ENCODE peak calls at places on chromosomes 11 and 22, in six cellular contexts. One of them, this sample, is unnamed.

GRCh38 chr22:25702571-25703167 is 39.3 kb upstream of the MYO18B start:
- DNase-seq in GM12878: peak; percentile 32
- DNase-seq in tibial nerve: no peak
- DNase-seq in stomach: no peak
- DNase-seq in HepG2: no peak
- DNase-seq in sigmoid colon: no peak
- DNase-seq in this sample: no peak

GRCh38 chr11:36376888-36377758 is 81.0 kb downstream of the PRR5L start:
- DNase-seq in HepG2: no peak
- DNase-seq in GM12878: no peak
- DNase-seq in stomach: peak; percentile 43
- DNase-seq in tibial nerve: no peak
- DNase-seq in sigmoid colon: peak; percentile 69
- DNase-seq in this sample: peak; percentile 78

GRCh38 chr22:22111267-22111751 is 128.7 kb upstream of the TOP3B start:
- DNase-seq in sigmoid colon: no peak
- DNase-seq in tibial nerve: no peak
- DNase-seq in GM12878: peak; percentile 86
- DNase-seq in HepG2: no peak
- DNase-seq in stomach: no peak
- DNase-seq in this sample: no peak

GRCh38 chr11:110971110-110971509 is 258.9 kb upstream of the ARHGAP20 start:
- DNase-seq in HepG2: no peak
- DNase-seq in stomach: no peak
- DNase-seq in sigmoid colon: no peak
- DNase-seq in GM12878: no peak
- DNase-seq in tibial nerve: no peak
- DNase-seq in this sample: no peak

GRCh38 chr11:125165664-125166346 is 1.3 kb downstream of the PKNOX2 start:
- DNase-seq in sigmoid colon: peak; percentile 65
- DNase-seq in tibial nerve: no peak
- DNase-seq in GM12878: no peak
- DNase-seq in stomach: no peak
- DNase-seq in HepG2: no peak
- DNase-seq in this sample: no peak

GRCh38 chr11:41714101-41714500 is 254.6 kb upstream of the LRRC4C start:
- DNase-seq in HepG2: no peak
- DNase-seq in stomach: no peak
- DNase-seq in sigmoid colon: no peak
- DNase-seq in tibial nerve: no peak
- DNase-seq in GM12878: no peak
- DNase-seq in this sample: no peak

GRCh38 chr11:68838572-68838964 is 3.1 kb downstream of the CPT1A start:
- DNase-seq in HepG2: peak; percentile 33
- DNase-seq in GM12878: no peak
- DNase-seq in stomach: no peak
- DNase-seq in tibial nerve: no peak
- DNase-seq in sigmoid colon: peak; percentile 88
- DNase-seq in this sample: no peak

GRCh38 chr22:26553056-26553752 is 36.7 kb downstream of the TPST2 start:
- DNase-seq in HepG2: no peak
- DNase-seq in stomach: no peak
- DNase-seq in GM12878: no peak
- DNase-seq in tibial nerve: no peak
- DNase-seq in sigmoid colon: no peak
- DNase-seq in this sample: no peak

GRCh38 chr22:37253164-37253660 is 9.1 kb upstream of the RAC2 start:
- DNase-seq in stomach: no peak
- DNase-seq in HepG2: no peak
- DNase-seq in tibial nerve: no peak
- DNase-seq in GM12878: no peak
- DNase-seq in sigmoid colon: no peak
- DNase-seq in this sample: no peak

GRCh38 chr11:34053161-34053686 is 1.7 kb downstream of the CAPRIN1 start:
- DNase-seq in HepG2: peak; percentile 67
- DNase-seq in tibial nerve: peak; percentile 28
- DNase-seq in GM12878: no peak
- DNase-seq in sigmoid colon: peak; percentile 86
- DNase-seq in stomach: peak; percentile 77
- DNase-seq in this sample: peak; percentile 83
- TF ChIP-seq POLR2A in HepG2: no peak
- TF ChIP-seq POLR2A in tibial nerve: no peak
- TF ChIP-seq POLR2A in GM12878: peak; percentile 89
- TF ChIP-seq POLR2A in sigmoid colon: no peak
- TF ChIP-seq POLR2A in stomach: no peak
- TF ChIP-seq POLR2A in this sample: peak; percentile 56

DNA sequence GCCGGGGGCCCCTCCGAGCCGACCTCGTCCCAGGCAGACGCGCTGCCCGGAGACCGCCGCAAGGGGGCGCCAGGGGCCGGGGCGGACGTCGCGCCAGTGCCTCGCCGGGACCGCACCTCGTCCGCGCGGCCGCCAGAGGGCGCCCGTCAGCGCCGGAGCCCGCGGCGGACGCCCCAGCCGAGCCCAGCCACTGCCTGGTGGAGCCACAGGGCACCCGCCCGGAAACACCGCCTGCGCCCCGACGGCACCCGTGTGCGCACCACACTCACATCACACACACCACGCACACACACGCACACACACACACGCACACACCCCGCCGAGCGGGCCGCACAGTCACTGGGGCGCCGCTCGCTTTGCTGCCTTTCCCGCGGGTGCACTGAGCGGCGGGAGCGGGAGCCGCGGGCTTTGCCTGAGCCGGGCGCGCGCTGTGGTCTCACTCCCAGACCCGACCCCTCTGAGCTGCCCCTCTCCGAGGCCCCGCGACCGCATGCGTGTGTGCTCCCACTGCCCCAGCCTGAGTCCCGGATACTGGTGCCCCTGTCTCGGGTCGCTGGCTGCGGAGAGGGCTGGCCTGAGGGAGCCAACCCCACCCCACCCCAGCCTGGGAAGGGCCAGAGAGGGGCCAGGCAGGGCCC is 449.3 kb downstream of the OPCML start:
- DNase-seq in tibial nerve: no peak
- DNase-seq in stomach: peak; percentile 77
- DNase-seq in GM12878: no peak
- DNase-seq in sigmoid colon: no peak
- DNase-seq in HepG2: peak; percentile 12
- DNase-seq in this sample: peak; percentile 64
- TF ChIP-seq EP300 in tibial nerve: no peak
- TF ChIP-seq EP300 in stomach: no peak
- TF ChIP-seq EP300 in GM12878: no peak
- TF ChIP-seq EP300 in sigmoid colon: no peak
- TF ChIP-seq EP300 in HepG2: no peak
- TF ChIP-seq EP300 in this sample: no peak

DNA sequence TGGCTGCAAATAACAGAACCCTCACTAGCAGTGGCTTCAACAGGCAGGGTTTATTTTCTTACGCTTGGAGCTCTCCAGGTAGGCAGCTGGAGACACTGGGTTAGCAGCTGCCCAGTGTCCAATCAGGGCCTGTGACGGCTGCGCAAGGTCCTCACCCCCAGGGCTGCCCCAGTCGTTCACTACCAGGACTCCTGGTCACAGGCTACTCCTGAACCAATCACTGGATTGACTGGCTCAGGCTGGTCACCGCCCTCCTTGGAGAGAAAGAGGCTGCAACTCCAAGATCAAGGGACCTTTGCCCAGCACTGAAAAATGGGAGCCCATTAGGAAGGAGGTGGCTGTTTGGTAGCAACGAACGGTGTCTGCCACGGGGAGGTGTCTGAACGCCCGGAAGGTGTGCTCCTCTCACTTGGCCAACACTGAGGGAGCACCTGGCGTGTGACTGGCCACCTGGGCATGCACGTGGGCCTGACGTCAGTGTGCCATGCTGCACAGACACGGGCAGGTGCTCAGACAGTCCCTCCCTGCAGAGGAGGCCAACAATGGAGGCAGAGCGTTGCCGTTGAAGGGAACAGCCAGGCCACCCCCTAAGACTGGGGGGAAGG is 5.1 kb downstream of the ARSA start:
- DNase-seq in GM12878: no peak
- DNase-seq in stomach: peak; percentile 92
- DNase-seq in tibial nerve: no peak
- DNase-seq in HepG2: peak; percentile 68
- DNase-seq in sigmoid colon: peak; percentile 58
- DNase-seq in this sample: peak; percentile 93
- TF ChIP-seq POLR2A in GM12878: no peak
- TF ChIP-seq POLR2A in stomach: no peak
- TF ChIP-seq POLR2A in tibial nerve: no peak
- TF ChIP-seq POLR2A in HepG2: no peak
- TF ChIP-seq POLR2A in sigmoid colon: no peak
- TF ChIP-seq POLR2A in this sample: peak; percentile 48

GRCh38 chr11:123561046-123561781 is 93.2 kb downstream of the SCN3B start:
- DNase-seq in HepG2: peak; percentile 7
- DNase-seq in tibial nerve: no peak
- DNase-seq in GM12878: no peak
- DNase-seq in stomach: peak; percentile 49
- DNase-seq in sigmoid colon: no peak
- DNase-seq in this sample: no peak

GRCh38 chr11:123556633-123557032 is 97.8 kb downstream of the SCN3B start:
- DNase-seq in stomach: no peak
- DNase-seq in GM12878: no peak
- DNase-seq in tibial nerve: no peak
- DNase-seq in sigmoid colon: no peak
- DNase-seq in HepG2: no peak
- DNase-seq in this sample: no peak

GRCh38 chr11:123560001-123560400 is 94.4 kb downstream of the SCN3B start:
- DNase-seq in GM12878: no peak
- DNase-seq in HepG2: no peak
- DNase-seq in sigmoid colon: peak; percentile 78
- DNase-seq in stomach: peak; percentile 46
- DNase-seq in tibial nerve: no peak
- DNase-seq in this sample: no peak

GRCh38 chr11:123559418-123559817 is 95.0 kb downstream of the SCN3B start:
- DNase-seq in GM12878: no peak
- DNase-seq in HepG2: no peak
- DNase-seq in sigmoid colon: no peak
- DNase-seq in stomach: no peak
- DNase-seq in tibial nerve: no peak
- DNase-seq in this sample: no peak

DNA sequence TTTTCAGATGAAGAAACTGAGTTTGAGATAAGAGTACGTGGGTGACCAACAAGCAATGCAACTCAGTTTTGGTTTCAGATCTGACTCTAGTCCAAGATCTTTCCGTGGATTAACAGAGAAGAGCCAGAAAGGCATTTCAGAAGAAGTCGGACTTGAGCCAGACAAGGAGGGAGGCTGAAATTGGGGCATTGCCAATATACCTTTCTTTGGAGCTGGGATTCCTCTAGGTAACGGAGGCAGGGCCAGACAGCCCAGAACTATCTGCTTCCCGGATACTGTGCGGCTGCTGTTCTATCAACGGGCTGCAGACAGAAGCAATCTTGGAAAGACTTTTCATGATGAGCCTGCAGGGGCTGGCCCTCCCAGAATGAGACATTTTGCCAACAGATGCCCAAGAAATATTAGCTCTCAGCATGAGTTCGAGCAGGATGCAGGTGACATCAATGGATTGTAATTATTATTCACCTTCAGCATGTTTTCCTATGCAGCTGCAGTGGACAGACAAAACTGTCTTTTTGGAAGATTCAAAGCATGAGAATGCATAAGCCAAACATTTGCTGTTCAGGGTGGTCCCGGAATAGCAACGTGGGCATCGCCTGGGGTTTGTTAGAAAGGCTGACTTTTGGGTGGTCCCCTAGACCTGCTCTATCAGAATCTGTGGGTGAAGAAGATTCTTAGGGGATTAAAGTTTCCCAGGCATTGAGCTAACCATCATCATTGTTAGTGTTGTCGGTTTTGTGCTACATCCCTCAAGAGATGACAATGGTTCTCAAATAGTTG is 95.7 kb downstream of the SCN3B start:
- DNase-seq in tibial nerve: no peak
- DNase-seq in stomach: no peak
- DNase-seq in HepG2: no peak
- DNase-seq in sigmoid colon: no peak
- DNase-seq in GM12878: no peak
- DNase-seq in this sample: no peak
- TF ChIP-seq EP300 in tibial nerve: no peak
- TF ChIP-seq EP300 in stomach: no peak
- TF ChIP-seq EP300 in HepG2: no peak
- TF ChIP-seq EP300 in sigmoid colon: no peak
- TF ChIP-seq EP300 in GM12878: no peak
- TF ChIP-seq EP300 in this sample: no peak

DNA sequence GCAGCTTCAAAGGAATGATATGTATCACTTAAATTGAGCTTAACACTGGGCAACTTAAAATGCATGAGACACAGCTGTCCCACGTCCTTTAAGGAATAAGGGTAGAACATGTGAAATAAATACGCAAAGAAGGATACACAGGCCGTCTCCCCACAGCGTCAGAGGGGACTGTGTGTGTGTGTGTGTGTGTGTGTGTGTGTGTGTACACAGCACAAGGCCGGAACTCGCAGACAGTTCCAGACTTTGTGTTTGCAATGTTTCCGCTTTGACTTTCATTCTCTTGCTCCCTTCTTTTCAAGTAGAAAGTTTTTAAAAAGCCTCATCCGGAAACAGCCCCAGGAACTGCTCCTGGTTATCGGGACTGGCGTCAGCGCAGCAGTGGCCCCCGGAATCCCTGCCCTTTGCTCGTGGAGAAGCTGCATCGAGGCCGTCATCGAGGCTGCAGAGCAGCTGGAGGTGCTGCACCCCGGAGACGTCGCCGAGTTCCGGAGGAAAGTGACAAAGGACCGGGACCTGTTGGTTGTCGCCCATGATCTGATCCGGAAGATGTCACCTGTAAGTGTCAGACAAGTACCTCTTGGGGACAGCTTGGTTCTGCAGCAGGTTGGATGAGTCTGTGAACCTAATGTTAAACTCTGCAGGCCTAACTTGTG is 13.3 kb downstream of the FAM118A start:
- DNase-seq in sigmoid colon: no peak
- DNase-seq in HepG2: no peak
- DNase-seq in tibial nerve: no peak
- DNase-seq in GM12878: no peak
- DNase-seq in stomach: no peak
- DNase-seq in this sample: no peak
- TF ChIP-seq POLR2A in sigmoid colon: no peak
- TF ChIP-seq POLR2A in HepG2: no peak
- TF ChIP-seq POLR2A in tibial nerve: no peak
- TF ChIP-seq POLR2A in GM12878: no peak
- TF ChIP-seq POLR2A in stomach: no peak
- TF ChIP-seq POLR2A in this sample: no peak

GRCh38 chr22:45709004-45709739 is 37.5 kb downstream of the ATXN10 start:
- DNase-seq in tibial nerve: no peak
- DNase-seq in stomach: no peak
- DNase-seq in GM12878: no peak
- DNase-seq in sigmoid colon: no peak
- DNase-seq in HepG2: peak; percentile 59
- DNase-seq in this sample: no peak
- TF ChIP-seq EP300 in tibial nerve: no peak
- TF ChIP-seq EP300 in stomach: no peak
- TF ChIP-seq EP300 in GM12878: no peak
- TF ChIP-seq EP300 in sigmoid colon: no peak
- TF ChIP-seq EP300 in HepG2: no peak
- TF ChIP-seq EP300 in this sample: no peak

GRCh38 chr11:118618115-118618990 is 10.9 kb downstream of the PHLDB1 start:
- DNase-seq in GM12878: no peak
- DNase-seq in stomach: peak; percentile 44
- DNase-seq in tibial nerve: peak; percentile 76
- DNase-seq in sigmoid colon: peak; percentile 90
- DNase-seq in HepG2: no peak
- DNase-seq in this sample: no peak
- TF ChIP-seq POLR2A in GM12878: no peak
- TF ChIP-seq POLR2A in stomach: no peak
- TF ChIP-seq POLR2A in tibial nerve: no peak
- TF ChIP-seq POLR2A in sigmoid colon: no peak
- TF ChIP-seq POLR2A in HepG2: no peak
- TF ChIP-seq POLR2A in this sample: no peak

This sample was measured in transverse colon.